ENCODE peak calls at places on chromosomes 12 and 14, in eight cellular contexts. L is GM23248; G is iris pigment epithelial cell; S is EL; X is hepatocyte; V is lower lobe of right lung; M is stimulated activated CD4-positive, alpha-beta T cell treated with anti-CD3 and anti-CD28 coated beads, Interleukin-1b, Interleukin-23, amount 100 ng/mL, for 1 hour; T is activated gamma-delta T cell treated with Interleukin-2 at 50 U/mL for 16 hours. K is an unnamed sample.

GRCh38 chr12:114777052-114777451 is 93.1 kb upstream of the TBX3 start:
- DNase-seq in V (no peak), M (no peak), L (peak), X (no peak), G (peak), S (peak), T (no peak), K (no peak)

GRCh38 chr14:88617479-88617878 is 54.6 kb downstream of the ZC3H14 start:
- DNase-seq in S (no peak), M (no peak), V (no peak), G (no peak), L (no peak), X (no peak), T (no peak), K (no peak)

GRCh38 chr12:69366796-69367195 is 7.3 kb downstream of the YEATS4 start:
- DNase-seq in G (no peak), V (no peak), L (no peak), S (no peak), T (no peak), M (no peak), X (no peak), K (no peak)

GRCh38 chr12:93857279-93857894 is 180.2 kb downstream of the CRADD start:
- DNase-seq in G (peak), V (no peak), X (no peak), L (peak), T (no peak), S (peak), M (no peak), K (no peak)

GRCh38 chr12:69095765-69096477 is 143.4 kb upstream of the CPSF6 start:
- DNase-seq in M (no peak), V (no peak), G (no peak), X (no peak), L (no peak), T (no peak), S (no peak), K (peak)

GRCh38 chr12:31506907-31507306 is 84.0 kb downstream of the DENND5B start:
- DNase-seq in M (no peak), L (peak), T (no peak), V (no peak), S (peak), G (peak), X (peak), K (peak)

GRCh38 chr14:105300542-105301102 is at the start of gene BRF1:
- DNase-seq in S (peak), X (peak), T (peak), M (peak), V (peak), G (peak), L (peak), K (peak)

GRCh38 chr12:43964966-43965365 is 129.1 kb downstream of the TMEM117 start:
- DNase-seq in S (no peak), X (no peak), V (no peak), M (no peak), L (peak), G (peak), T (no peak), K (no peak)

GRCh38 chr14:90785474-90785873 is 30.8 kb downstream of the TTC7B start:
- DNase-seq in G (peak), S (peak), T (no peak), L (peak), X (no peak), V (no peak), M (no peak), K (peak)

GRCh38 chr14:59631237-59631636 is 54.6 kb upstream of the CCDC175 start:
- DNase-seq in S (peak), G (peak), V (no peak), T (no peak), X (no peak), M (no peak), L (peak), K (no peak)

GRCh38 chr14:31950760-31951637 is 126.1 kb upstream of the ARHGAP5 start:
- DNase-seq in S (peak), X (peak), V (no peak), L (peak), G (peak), M (no peak), T (no peak), K (no peak)

GRCh38 chr14:100140452-100141132 is 18.9 kb downstream of the DEGS2 start:
- DNase-seq in V (no peak), G (peak), M (no peak), T (no peak), S (no peak), L (no peak), X (peak), K (peak)

K was measured in endothelial cell of umbilical vein.